ENCODE peak calls at places on chromosomes 2 and 18, in ten cellular contexts. Z, Q, B, A, C, F, R, V, H and N are unnamed samples.

GRCh38 chr2:11562011-11562410 is 28.2 kb downstream of the GREB1 start:
- DNase-seq in H (no peak), C (no peak), Z (peak), F (no peak), Q (no peak), B (peak), V (peak), R (no peak), A (no peak), N (no peak)

GRCh38 chr2:156434461-156435291 is 1.5 kb upstream of the GPD2 start:
- DNase-seq in Q (no peak), A (peak), C (no peak), B (no peak), Z (peak), R (no peak), H (no peak), V (no peak), F (no peak), N (peak)

GRCh38 chr2:101133492-101134101 is 17.6 kb downstream of the TBC1D8 start:
- DNase-seq in Z (no peak), A (no peak), R (no peak), F (no peak), V (no peak), C (no peak), Q (no peak), B (no peak), H (no peak), N (no peak)

GRCh38 chr2:195575879-195576391 is 81.1 kb upstream of the SLC39A10 start:
- DNase-seq in R (no peak), H (no peak), V (peak), F (no peak), Q (peak), A (peak), B (no peak), Z (peak), C (no peak), N (peak)

GRCh38 chr2:187055463-187055862 is 206.5 kb upstream of the ZSWIM2 start:
- DNase-seq in Z (no peak), A (no peak), B (no peak), Q (no peak), F (no peak), R (no peak), C (peak), V (peak), H (no peak), N (no peak)

GRCh38 chr2:192194065-192194865 is 468 bp downstream of the TMEFF2 start:
- DNase-seq in H (peak), A (peak), V (no peak), Z (peak), C (no peak), B (peak), Q (peak), F (no peak), R (no peak), N (peak)

GRCh38 chr2:24164416-24164973 is 10.4 kb upstream of the FAM228A start:
- DNase-seq in F (peak), A (no peak), H (peak), Z (no peak), R (no peak), Q (peak), C (peak), V (peak), B (no peak), N (peak)

GRCh38 chr2:74530239-74531161 is 767 bp downstream of the HTRA2 start:
- DNase-seq in H (peak), Z (peak), Q (peak), B (peak), F (peak), C (peak), R (no peak), A (peak), V (peak), N (peak)

GRCh38 chr2:24912523-24912922 is 7.5 kb downstream of the ADCY3 start:
- DNase-seq in B (no peak), H (no peak), V (no peak), Q (no peak), A (peak), Z (no peak), C (peak), F (no peak), R (no peak), N (no peak)

GRCh38 chr2:162579986-162580385 is 236.1 kb downstream of the GCA start:
- DNase-seq in H (no peak), Q (no peak), Z (peak), R (no peak), B (no peak), V (no peak), A (no peak), F (no peak), C (no peak), N (no peak)

GRCh38 chr2:177796644-177797415 is 275.7 kb downstream of the PDE11A start:
- DNase-seq in A (no peak), Z (no peak), V (no peak), B (no peak), F (peak), R (no peak), H (no peak), C (no peak), Q (no peak), N (no peak)

GRCh38 chr2:11155326-11156059 is at the start of gene SLC66A3:
- DNase-seq in Z (peak), C (peak), B (peak), V (peak), H (no peak), Q (peak), A (peak), R (no peak), F (peak), N (peak)

GRCh38 chr2:236125541-236125940 is 42.6 kb downstream of the GBX2 start:
- DNase-seq in H (no peak), Z (no peak), B (no peak), Q (no peak), V (no peak), C (no peak), R (no peak), F (no peak), A (no peak), N (no peak)

GRCh38 chr2:171404258-171404657 is 29.5 kb downstream of the METTL8 start:
- DNase-seq in B (no peak), C (no peak), Q (peak), V (no peak), R (no peak), H (no peak), A (peak), F (no peak), Z (peak), N (no peak)

GRCh38 chr2:220786216-220786615 is 785.9 kb downstream of the EPHA4 start:
- DNase-seq in R (no peak), Z (no peak), V (no peak), F (no peak), H (no peak), B (no peak), A (no peak), C (no peak), Q (no peak), N (no peak)

GRCh38 chr18:59029663-59030421 is 109.8 kb upstream of the SEC11C start:
- DNase-seq in V (no peak), C (no peak), F (no peak), Q (no peak), R (no peak), A (no peak), H (no peak), B (peak), Z (no peak), N (no peak)

GRCh38 chr18:35387367-35387685 is 10.2 kb upstream of the ZNF396 start:
- DNase-seq in A (peak), C (no peak), Z (peak), B (no peak), R (no peak), H (no peak), F (no peak), V (no peak), Q (no peak), N (no peak)

GRCh38 chr2:71747573-71747972 is 294.2 kb downstream of the DYSF start:
- DNase-seq in A (no peak), B (no peak), V (no peak), H (no peak), F (no peak), R (no peak), Q (no peak), Z (no peak), C (no peak), N (no peak)

GRCh38 chr2:39523308-39524044 is 86.4 kb upstream of the MAP4K3 start:
- DNase-seq in R (no peak), Z (peak), V (peak), F (no peak), C (no peak), H (no peak), B (no peak), A (peak), Q (peak), N (no peak)

GRCh38 chr2:197198890-197199289 is 111.7 kb downstream of the ANKRD44 start:
- DNase-seq in A (no peak), Z (no peak), Q (no peak), C (peak), V (peak), B (no peak), H (no peak), F (peak), R (peak), N (peak)

GRCh38 chr18:24190590-24190989 is 51.7 kb downstream of the CABYR start:
- DNase-seq in Z (peak), F (no peak), R (no peak), Q (no peak), B (no peak), C (no peak), V (no peak), H (no peak), A (no peak), N (no peak)

GRCh38 chr2:64766841-64767669 is 113.3 kb upstream of the SERTAD2 start:
- DNase-seq in A (peak), R (no peak), B (no peak), C (no peak), Z (peak), V (peak), H (no peak), F (no peak), Q (no peak), N (no peak)

GRCh38 chr2:200397785-200398184 is 91.3 kb downstream of the SPATS2L start:
- DNase-seq in Z (peak), R (no peak), H (no peak), B (no peak), V (no peak), Q (no peak), A (peak), C (no peak), F (no peak), N (no peak)

GRCh38 chr18:54218299-54218698 is 6.2 kb downstream of the MBD2 start:
- DNase-seq in C (no peak), A (no peak), B (no peak), Z (no peak), V (no peak), Q (no peak), R (no peak), H (no peak), F (no peak), N (no peak)

GRCh38 chr2:75828826-75829225 is 118.1 kb upstream of the GCFC2 start:
- DNase-seq in B (no peak), Z (no peak), R (no peak), H (no peak), Q (no peak), V (no peak), A (no peak), C (no peak), F (no peak), N (no peak)

GRCh38 chr18:52343138-52343537 is 3.1 kb downstream of the DCC start:
- DNase-seq in H (no peak), Q (no peak), C (no peak), V (no peak), R (no peak), Z (peak), A (peak), B (no peak), F (no peak), N (no peak)

GRCh38 chr2:42464631-42465030 is 29.2 kb downstream of the KCNG3 start:
- DNase-seq in Z (no peak), F (no peak), A (no peak), Q (no peak), V (peak), C (no peak), B (no peak), H (no peak), R (no peak), N (no peak)

GRCh38 chr2:202237787-202238233 is 587 bp downstream of the SUMO1 start:
- DNase-seq in Z (peak), H (no peak), A (peak), R (peak), Q (peak), V (peak), B (no peak), F (no peak), C (peak), N (peak)

GRCh38 chr2:6080837-6081541 is 388.8 kb downstream of the SOX11 start:
- DNase-seq in R (no peak), A (no peak), F (no peak), H (no peak), C (no peak), B (no peak), Z (peak), V (no peak), Q (no peak), N (no peak)

GRCh38 chr2:131394147-131394931 is 30.4 kb upstream of the RAB6D start:
- DNase-seq in V (peak), Q (no peak), H (peak), C (peak), B (no peak), A (no peak), F (no peak), Z (no peak), R (no peak), N (peak)

GRCh38 chr2:197803033-197803444 is 1.4 kb upstream of the PLCL1 start:
- DNase-seq in C (peak), V (peak), Z (peak), Q (peak), B (no peak), A (peak), R (peak), H (no peak), F (peak), N (peak)

GRCh38 chr2:74917702-74918619 is 40.5 kb upstream of the POLE4 start:
- DNase-seq in C (no peak), Q (peak), V (no peak), R (no peak), H (no peak), F (no peak), B (no peak), A (peak), Z (peak), N (no peak)

GRCh38 chr2:9002637-9003365 is 683 bp downstream of the MBOAT2 start:
- DNase-seq in R (peak), B (peak), A (no peak), Q (no peak), H (peak), V (peak), C (peak), F (peak), Z (peak), N (peak)

GRCh38 chr2:241841181-241842066 is 17.3 kb downstream of the PDCD1 start:
- DNase-seq in F (no peak), Q (no peak), A (no peak), C (no peak), V (no peak), B (peak), R (peak), H (no peak), Z (no peak), N (no peak)

GRCh38 chr2:26840937-26841610 is 6.9 kb upstream of the DPYSL5 start:
- DNase-seq in R (no peak), Q (peak), F (peak), Z (no peak), H (no peak), A (no peak), C (no peak), V (peak), B (peak), N (no peak)

GRCh38 chr2:223003191-223003590 is 48.8 kb upstream of the KCNE4 start:
- DNase-seq in Z (peak), C (no peak), A (peak), F (no peak), B (no peak), V (no peak), H (no peak), R (no peak), Q (no peak), N (no peak)

GRCh38 chr2:164737612-164738081 is 104.0 kb downstream of the COBLL1 start:
- DNase-seq in H (peak), C (peak), V (peak), A (peak), Q (peak), B (peak), F (peak), R (peak), Z (peak), N (peak)

GRCh38 chr18:55588001-55588875 is at the start of gene TCF4:
- DNase-seq in C (peak), R (peak), H (peak), Z (peak), A (peak), B (peak), V (peak), F (peak), Q (peak), N (peak)

GRCh38 chr18:44423826-44424225 is 256.9 kb upstream of the SETBP1 start:
- DNase-seq in Q (no peak), B (no peak), V (no peak), H (no peak), F (no peak), C (no peak), R (no peak), Z (no peak), A (no peak), N (no peak)

GRCh38 chr2:183224933-183225332 is 100.7 kb downstream of the NUP35 start:
- DNase-seq in R (no peak), F (no peak), V (no peak), H (no peak), Q (no peak), A (peak), B (no peak), C (no peak), Z (peak), N (no peak)

GRCh38 chr2:27973592-27973991 is 83.1 kb downstream of the BABAM2 start:
- DNase-seq in V (no peak), Z (peak), H (no peak), F (no peak), Q (no peak), C (no peak), B (no peak), A (peak), R (no peak), N (no peak)
- TF ChIP-seq CTCF in V (no peak), Z (peak), H (no peak), F (peak), Q (peak), C (no peak), B (no peak), A (peak), R (no peak), N (no peak)

GRCh38 chr2:20616341-20616871 is 34.5 kb downstream of the HS1BP3 start:
- DNase-seq in B (peak), F (peak), C (no peak), Q (no peak), H (no peak), R (no peak), V (no peak), A (no peak), Z (no peak), N (no peak)

GRCh38 chr2:20618886-20619521 is 31.9 kb downstream of the HS1BP3 start:
- DNase-seq in A (no peak), Z (no peak), C (no peak), R (no peak), Q (no peak), B (peak), F (no peak), V (no peak), H (no peak), N (no peak)

GRCh38 chr2:20618468-20618885 is 32.4 kb downstream of the HS1BP3 start:
- DNase-seq in Q (no peak), C (no peak), V (no peak), F (peak), A (no peak), B (peak), H (no peak), R (no peak), Z (no peak), N (no peak)

GRCh38 chr2:20617081-20617575 is 33.8 kb downstream of the HS1BP3 start:
- DNase-seq in F (peak), Z (no peak), Q (no peak), A (no peak), C (peak), H (peak), V (peak), B (peak), R (peak), N (no peak)

GRCh38 chr2:20617892-20618467 is 32.9 kb downstream of the HS1BP3 start:
- DNase-seq in Q (peak), A (peak), Z (peak), V (peak), H (no peak), B (peak), R (peak), F (peak), C (peak), N (no peak)
- TF ChIP-seq CTCF in Q (no peak), A (peak), Z (peak), V (no peak), H (no peak), B (no peak), R (peak), F (peak), C (peak), N (no peak)

DNA sequence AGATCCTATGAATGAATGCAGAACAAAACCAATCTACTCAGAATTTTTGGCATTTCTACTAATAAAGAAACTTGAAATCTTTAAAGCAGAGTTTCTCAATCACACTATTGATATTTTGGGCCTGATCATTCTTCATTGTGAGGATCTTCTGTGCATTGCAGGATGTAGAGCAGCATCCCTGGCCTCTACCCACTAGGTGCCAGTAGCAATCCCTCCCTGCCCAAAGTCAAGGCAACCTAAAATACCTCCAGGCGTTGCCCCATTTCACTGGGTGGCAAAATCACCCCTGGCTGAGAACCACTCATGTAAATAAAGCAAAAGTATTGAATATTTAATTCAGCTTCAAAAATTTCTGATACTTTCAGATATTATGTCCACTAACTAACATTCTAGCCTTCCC is 213.0 kb downstream of the SP3 start:
- DNase-seq in B (no peak), R (no peak), Q (no peak), C (no peak), V (no peak), A (no peak), F (no peak), Z (peak), H (no peak), N (peak)
- TF ChIP-seq CTCF in B (no peak), R (no peak), Q (peak), C (no peak), V (peak), A (peak), F (peak), Z (peak), H (no peak), N (no peak)

DNA sequence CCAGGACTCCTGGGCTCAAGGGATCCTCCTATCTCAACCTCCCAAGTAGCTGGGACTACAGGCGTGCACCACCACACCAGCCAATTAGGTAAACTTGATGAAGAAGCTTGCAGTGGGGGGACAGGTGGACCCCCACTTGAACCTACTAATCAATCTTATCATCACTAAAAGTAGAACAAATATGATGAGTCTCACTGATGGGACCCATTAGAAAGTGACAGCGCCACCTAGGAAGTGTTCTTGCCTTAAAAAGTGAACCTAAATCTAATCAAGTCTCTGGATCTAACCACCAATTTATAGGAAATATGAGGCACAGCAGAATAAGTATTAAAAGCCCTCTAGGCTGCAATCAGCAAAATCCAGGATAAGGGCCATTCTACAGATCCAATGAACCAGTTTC is 79.2 kb downstream of the BIN1 start:
- DNase-seq in Z (no peak), R (no peak), C (no peak), H (no peak), Q (no peak), A (no peak), V (no peak), F (no peak), B (no peak), N (no peak)
- TF ChIP-seq CTCF in Z (peak), R (no peak), C (no peak), H (no peak), Q (peak), A (no peak), V (no peak), F (no peak), B (no peak), N (no peak)

DNA sequence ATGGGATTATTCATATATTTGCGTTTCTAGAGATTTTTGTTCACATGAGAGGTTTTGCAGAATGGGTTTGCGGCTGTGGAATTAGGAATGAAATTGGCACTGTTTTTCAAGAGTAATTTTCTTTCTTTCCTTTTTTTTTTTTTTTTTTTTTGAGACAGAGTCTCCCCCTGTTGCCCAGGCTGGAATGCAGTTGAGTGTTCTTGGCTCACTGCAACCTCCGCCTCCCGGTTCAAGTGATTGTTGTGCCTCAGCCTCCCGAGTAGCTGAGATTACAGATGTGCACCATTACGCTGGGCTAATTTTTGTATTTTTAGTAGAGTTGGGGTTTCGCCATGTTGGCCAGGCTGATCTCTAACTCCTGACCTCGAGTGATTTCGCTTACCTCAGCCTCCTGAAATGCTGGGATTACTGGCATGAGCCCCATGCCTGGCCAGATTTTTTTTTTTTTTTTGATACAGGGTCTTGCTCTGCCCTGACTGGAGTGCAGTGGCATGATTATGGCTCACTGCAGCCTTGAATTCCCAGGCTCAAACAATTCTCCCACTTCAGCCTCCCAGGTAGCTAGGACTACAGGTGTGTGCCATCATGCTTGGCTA is 65.3 kb downstream of the MIB1 start:
- DNase-seq in B (no peak), H (no peak), R (no peak), F (no peak), A (no peak), Z (no peak), V (no peak), C (no peak), Q (no peak), N (no peak)
- TF ChIP-seq CTCF in B (no peak), H (no peak), R (no peak), F (no peak), A (no peak), Z (no peak), V (no peak), C (no peak), Q (no peak), N (no peak)